ENCODE peak calls at places on chromosome 3, in six cellular contexts. One of them, this sample, is unnamed.

GRCh38 chr3:37255990-37256308 is 81.6 kb upstream of the LRRFIP2 start:
- DNase-seq in lung microvascular endothelial cell: no peak
- DNase-seq in WTC11: no peak
- DNase-seq in NCI-H1436 treated with DMSO at 0.1 percent for 48 hours: peak
- DNase-seq in CD4-positive, alpha-beta T cell: no peak
- DNase-seq in cerebellar nuclear complex: no peak
- DNase-seq in this sample: no peak

GRCh38 chr3:177065285-177066028 is 131.8 kb downstream of the TBL1XR1 start:
- DNase-seq in NCI-H1436 treated with DMSO at 0.1 percent for 48 hours: no peak
- DNase-seq in WTC11: no peak
- DNase-seq in cerebellar nuclear complex: no peak
- DNase-seq in lung microvascular endothelial cell: no peak
- DNase-seq in CD4-positive, alpha-beta T cell: no peak
- DNase-seq in this sample: no peak

GRCh38 chr3:171407746-171408145 is 52.5 kb downstream of the TNIK start:
- DNase-seq in lung microvascular endothelial cell: no peak
- DNase-seq in CD4-positive, alpha-beta T cell: no peak
- DNase-seq in NCI-H1436 treated with DMSO at 0.1 percent for 48 hours: no peak
- DNase-seq in cerebellar nuclear complex: no peak
- DNase-seq in WTC11: no peak
- DNase-seq in this sample: no peak

GRCh38 chr3:170128977-170129431 is 52.5 kb downstream of the PHC3 start:
- DNase-seq in WTC11: no peak
- DNase-seq in NCI-H1436 treated with DMSO at 0.1 percent for 48 hours: no peak
- DNase-seq in lung microvascular endothelial cell: peak
- DNase-seq in cerebellar nuclear complex: no peak
- DNase-seq in CD4-positive, alpha-beta T cell: no peak
- DNase-seq in this sample: no peak

GRCh38 chr3:142724682-142725351 is 983 bp downstream of the TRPC1 start:
- DNase-seq in WTC11: peak
- DNase-seq in cerebellar nuclear complex: peak
- DNase-seq in CD4-positive, alpha-beta T cell: peak
- DNase-seq in NCI-H1436 treated with DMSO at 0.1 percent for 48 hours: no peak
- DNase-seq in lung microvascular endothelial cell: peak
- DNase-seq in this sample: peak

GRCh38 chr3:44355634-44356033 is 17.1 kb downstream of the TCAIM start:
- DNase-seq in WTC11: no peak
- DNase-seq in cerebellar nuclear complex: no peak
- DNase-seq in lung microvascular endothelial cell: peak
- DNase-seq in NCI-H1436 treated with DMSO at 0.1 percent for 48 hours: no peak
- DNase-seq in CD4-positive, alpha-beta T cell: no peak
- DNase-seq in this sample: no peak

GRCh38 chr3:21417991-21418390 is 333.0 kb downstream of the ZNF385D start:
- DNase-seq in cerebellar nuclear complex: no peak
- DNase-seq in lung microvascular endothelial cell: no peak
- DNase-seq in NCI-H1436 treated with DMSO at 0.1 percent for 48 hours: no peak
- DNase-seq in CD4-positive, alpha-beta T cell: no peak
- DNase-seq in WTC11: no peak
- DNase-seq in this sample: no peak

GRCh38 chr3:99753268-99753975 is 64.2 kb upstream of the CMSS1 start:
- DNase-seq in lung microvascular endothelial cell: peak
- DNase-seq in WTC11: peak
- DNase-seq in CD4-positive, alpha-beta T cell: no peak
- DNase-seq in cerebellar nuclear complex: no peak
- DNase-seq in NCI-H1436 treated with DMSO at 0.1 percent for 48 hours: no peak
- DNase-seq in this sample: no peak

GRCh38 chr3:134074001-134074789 is 44.5 kb upstream of the SLCO2A1 start:
- DNase-seq in WTC11: no peak
- DNase-seq in cerebellar nuclear complex: no peak
- DNase-seq in NCI-H1436 treated with DMSO at 0.1 percent for 48 hours: no peak
- DNase-seq in CD4-positive, alpha-beta T cell: no peak
- DNase-seq in lung microvascular endothelial cell: no peak
- DNase-seq in this sample: peak

GRCh38 chr3:170961616-170962400 is 53.4 kb upstream of the EIF5A2 start:
- DNase-seq in NCI-H1436 treated with DMSO at 0.1 percent for 48 hours: no peak
- DNase-seq in CD4-positive, alpha-beta T cell: no peak
- DNase-seq in WTC11: no peak
- DNase-seq in lung microvascular endothelial cell: peak
- DNase-seq in cerebellar nuclear complex: no peak
- DNase-seq in this sample: no peak

This sample was measured in osteocyte.